ENCODE peak calls at places on chromosomes 5 and 9, in five cellular contexts. One of them, this sample, is unnamed.
A peak's percentile ranks its signal among the peaks of the same experiment; 100 is the strongest.

GRCh38 chr5:64384761-64385160 is 121.1 kb upstream of the RGS7BP start:
- DNase-seq in neuronal stem cell: no peak
- DNase-seq in GM23248: no peak
- DNase-seq in breast epithelium: no peak
- DNase-seq in aorta: no peak
- DNase-seq in this sample: no peak

GRCh38 chr9:72292184-72292787 is 72.7 kb downstream of the ZFAND5 start:
- DNase-seq in GM23248: peak; percentile 69
- DNase-seq in aorta: no peak
- DNase-seq in neuronal stem cell: no peak
- DNase-seq in breast epithelium: no peak
- DNase-seq in this sample: no peak

GRCh38 chr5:175778951-175779475 is 92.4 kb upstream of the CPLX2 start:
- DNase-seq in neuronal stem cell: no peak
- DNase-seq in breast epithelium: peak; percentile 70
- DNase-seq in GM23248: peak; percentile 13
- DNase-seq in aorta: no peak
- DNase-seq in this sample: no peak

GRCh38 chr5:178499352-178499751 is 90.8 kb downstream of the COL23A1 start:
- DNase-seq in aorta: no peak
- DNase-seq in GM23248: no peak
- DNase-seq in neuronal stem cell: no peak
- DNase-seq in breast epithelium: no peak
- DNase-seq in this sample: no peak

GRCh38 chr9:13915591-13916301 is 398.2 kb downstream of the NFIB start:
- DNase-seq in aorta: no peak
- DNase-seq in breast epithelium: no peak
- DNase-seq in GM23248: peak; percentile 42
- DNase-seq in neuronal stem cell: no peak
- DNase-seq in this sample: no peak

GRCh38 chr9:127500399-127500798 is 49.1 kb downstream of the LRSAM1 start:
- DNase-seq in aorta: no peak
- DNase-seq in breast epithelium: no peak
- DNase-seq in GM23248: no peak
- DNase-seq in neuronal stem cell: no peak
- DNase-seq in this sample: no peak

GRCh38 chr9:89433826-89434225 is 64.1 kb downstream of the SEMA4D start:
- DNase-seq in neuronal stem cell: no peak
- DNase-seq in aorta: peak; percentile 41
- DNase-seq in breast epithelium: no peak
- DNase-seq in GM23248: peak; percentile 85
- DNase-seq in this sample: no peak

GRCh38 chr9:135224921-135225541 is 137.6 kb downstream of the OLFM1 start:
- DNase-seq in neuronal stem cell: peak; percentile 30
- DNase-seq in breast epithelium: no peak
- DNase-seq in aorta: peak; percentile 33
- DNase-seq in GM23248: no peak
- DNase-seq in this sample: no peak

GRCh38 chr9:15240927-15241326 is 66.1 kb downstream of the TTC39B start:
- DNase-seq in aorta: no peak
- DNase-seq in breast epithelium: no peak
- DNase-seq in GM23248: no peak
- DNase-seq in neuronal stem cell: no peak
- DNase-seq in this sample: no peak

GRCh38 chr9:132401791-132402190 is 4.8 kb downstream of the TTF1 start:
- DNase-seq in neuronal stem cell: no peak
- DNase-seq in GM23248: no peak
- DNase-seq in breast epithelium: no peak
- DNase-seq in aorta: no peak
- DNase-seq in this sample: no peak
- H3K27ac ChIP-seq in neuronal stem cell: no peak overlapping the region
- H3K27ac ChIP-seq in GM23248: no peak overlapping the region
- H3K27ac ChIP-seq in breast epithelium: no peak overlapping the region
- H3K27ac ChIP-seq in aorta: no peak overlapping the region
- H3K27ac ChIP-seq in this sample: no peak overlapping the region

GRCh38 chr5:79754865-79755555 is 65.4 kb downstream of the CMYA5 start:
- DNase-seq in breast epithelium: no peak
- DNase-seq in aorta: no peak
- DNase-seq in GM23248: no peak
- DNase-seq in neuronal stem cell: no peak
- DNase-seq in this sample: no peak

GRCh38 chr5:79753863-79754645 is 64.4 kb downstream of the CMYA5 start:
- DNase-seq in GM23248: no peak
- DNase-seq in breast epithelium: no peak
- DNase-seq in aorta: no peak
- DNase-seq in neuronal stem cell: no peak
- DNase-seq in this sample: no peak

GRCh38 chr5:79753087-79753486 is 63.5 kb downstream of the CMYA5 start:
- DNase-seq in neuronal stem cell: no peak
- DNase-seq in aorta: no peak
- DNase-seq in breast epithelium: no peak
- DNase-seq in GM23248: no peak
- DNase-seq in this sample: no peak

GRCh38 chr5:79746645-79747044 is 57.0 kb downstream of the CMYA5 start:
- DNase-seq in neuronal stem cell: no peak
- DNase-seq in aorta: no peak
- DNase-seq in GM23248: no peak
- DNase-seq in breast epithelium: no peak
- DNase-seq in this sample: no peak

GRCh38 chr5:79750611-79751510 is 61.2 kb downstream of the CMYA5 start:
- DNase-seq in breast epithelium: no peak
- DNase-seq in neuronal stem cell: no peak
- DNase-seq in aorta: no peak
- DNase-seq in GM23248: no peak
- DNase-seq in this sample: no peak
- H3K4me1 ChIP-seq in breast epithelium: no peaks in the 10 kb centered on the region
- H3K4me1 ChIP-seq in neuronal stem cell: peaks cover 9% of the 10 kb centered on the region
- H3K4me1 ChIP-seq in aorta: no peaks in the 10 kb centered on the region
- H3K4me1 ChIP-seq in GM23248: no peaks in the 10 kb centered on the region
- H3K4me1 ChIP-seq in this sample: no peaks in the 10 kb centered on the region

GRCh38 chr5:98928802-98929122 is at the start of gene CHD1:
- DNase-seq in neuronal stem cell: peak; percentile 97
- DNase-seq in GM23248: peak; percentile 98
- DNase-seq in breast epithelium: peak; percentile 91
- DNase-seq in aorta: peak; percentile 97
- DNase-seq in this sample: peak; percentile 91

GRCh38 chr5:98933446-98934072 is 4.8 kb upstream of the CHD1 start:
- DNase-seq in breast epithelium: no peak
- DNase-seq in aorta: no peak
- DNase-seq in neuronal stem cell: no peak
- DNase-seq in GM23248: no peak
- DNase-seq in this sample: no peak

GRCh38 chr5:98929982-98930355 is 1.2 kb upstream of the CHD1 start:
- DNase-seq in GM23248: peak; percentile 28
- DNase-seq in aorta: no peak
- DNase-seq in neuronal stem cell: no peak
- DNase-seq in breast epithelium: no peak
- DNase-seq in this sample: no peak

GRCh38 chr5:98929123-98929981 is 545 bp upstream of the CHD1 start:
- DNase-seq in GM23248: peak; percentile 99
- DNase-seq in breast epithelium: peak; percentile 90
- DNase-seq in aorta: peak; percentile 96
- DNase-seq in neuronal stem cell: peak; percentile 86
- DNase-seq in this sample: peak; percentile 98

DNA sequence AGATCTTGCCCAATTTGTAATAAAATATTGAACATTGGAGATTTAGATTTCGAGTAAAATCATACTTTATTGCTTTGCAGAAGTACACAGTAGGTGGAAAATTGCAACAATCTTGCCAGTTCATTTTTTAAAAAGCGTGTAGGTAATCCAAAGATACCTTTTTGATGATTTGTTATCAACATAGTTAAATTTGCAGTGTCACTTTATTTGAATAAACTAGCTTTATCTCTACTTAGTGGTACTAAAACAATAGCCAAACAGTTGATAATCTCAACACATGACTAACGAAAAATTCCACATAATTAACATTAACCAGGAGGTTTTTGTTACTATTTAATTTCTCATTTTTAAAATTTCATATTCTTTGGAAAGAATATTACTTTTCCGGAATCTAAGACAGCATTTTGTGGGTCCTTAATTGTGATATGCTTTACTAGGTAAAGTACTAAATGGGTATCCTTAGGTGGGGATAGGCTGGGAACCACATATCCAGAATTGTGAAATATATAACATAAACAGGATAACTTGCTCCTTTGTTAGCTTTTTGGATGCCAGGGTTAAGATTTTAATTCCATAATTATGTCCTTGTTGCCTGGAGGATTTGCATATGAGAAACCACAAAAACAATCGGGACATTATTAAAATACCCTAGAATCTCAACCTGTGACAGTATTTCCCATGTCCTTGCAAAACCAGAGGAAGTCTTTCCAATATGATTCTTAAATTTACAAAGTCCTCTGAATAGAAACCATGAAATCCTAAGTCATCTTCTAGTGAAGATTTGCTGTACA is 2.4 kb upstream of the CHD1 start:
- DNase-seq in aorta: no peak
- DNase-seq in breast epithelium: no peak
- DNase-seq in neuronal stem cell: no peak
- DNase-seq in GM23248: no peak
- DNase-seq in this sample: no peak
- H3K27ac ChIP-seq in aorta: no peak overlapping the region
- H3K27ac ChIP-seq in breast epithelium: no peak overlapping the region
- H3K27ac ChIP-seq in neuronal stem cell: no peak overlapping the region
- H3K27ac ChIP-seq in GM23248: no peak overlapping the region
- H3K27ac ChIP-seq in this sample: peak overlapping the region; percentile 99

GRCh38 chr5:170630226-170630625 is 126.4 kb downstream of the KCNIP1 start:
- DNase-seq in aorta: no peak
- DNase-seq in breast epithelium: no peak
- DNase-seq in neuronal stem cell: no peak
- DNase-seq in GM23248: no peak
- DNase-seq in this sample: no peak

GRCh38 chr5:170632266-170632984 is 128.6 kb downstream of the KCNIP1 start:
- DNase-seq in breast epithelium: no peak
- DNase-seq in GM23248: peak; percentile 54
- DNase-seq in aorta: no peak
- DNase-seq in neuronal stem cell: no peak
- DNase-seq in this sample: no peak

GRCh38 chr5:170629566-170630175 is 125.9 kb downstream of the KCNIP1 start:
- DNase-seq in GM23248: no peak
- DNase-seq in aorta: no peak
- DNase-seq in breast epithelium: no peak
- DNase-seq in neuronal stem cell: no peak
- DNase-seq in this sample: no peak

GRCh38 chr5:170631471-170632195 is 127.8 kb downstream of the KCNIP1 start:
- DNase-seq in breast epithelium: no peak
- DNase-seq in aorta: peak; percentile 70
- DNase-seq in neuronal stem cell: no peak
- DNase-seq in GM23248: peak; percentile 67
- DNase-seq in this sample: no peak

DNA sequence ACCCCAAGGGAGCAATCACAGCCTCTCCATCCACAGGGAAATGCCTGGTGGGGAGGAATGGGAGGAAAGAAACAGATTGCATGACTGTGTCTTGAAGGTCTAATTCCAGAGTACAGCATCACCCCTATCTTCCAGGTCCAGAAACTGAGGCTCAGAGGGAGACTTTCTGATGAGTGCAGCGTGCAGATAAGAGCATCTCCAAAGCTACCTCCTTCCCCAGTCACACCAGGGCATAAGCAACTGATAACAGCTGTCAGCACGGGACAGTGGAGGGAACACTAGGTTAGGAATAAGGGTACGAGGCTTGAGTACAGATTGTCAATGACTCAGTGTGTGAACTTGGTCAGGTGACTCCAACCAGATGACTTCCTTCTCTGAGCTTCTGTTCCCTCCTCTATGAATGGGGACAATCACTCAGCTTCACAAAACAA is 126.9 kb downstream of the KCNIP1 start:
- DNase-seq in breast epithelium: no peak
- DNase-seq in neuronal stem cell: no peak
- DNase-seq in GM23248: peak; percentile 15
- DNase-seq in aorta: no peak
- DNase-seq in this sample: no peak
- H3K4me1 ChIP-seq in breast epithelium: no peaks in the 10 kb centered on the region
- H3K4me1 ChIP-seq in neuronal stem cell: peaks cover 5% of the 10 kb centered on the region
- H3K4me1 ChIP-seq in GM23248: peaks cover 13% of the 10 kb centered on the region
- H3K4me1 ChIP-seq in aorta: no peaks in the 10 kb centered on the region
- H3K4me1 ChIP-seq in this sample: peaks cover 8% of the 10 kb centered on the region

GRCh38 chr5:150503386-150503785 is 4.5 kb upstream of the NDST1 start:
- DNase-seq in breast epithelium: no peak
- DNase-seq in aorta: no peak
- DNase-seq in GM23248: no peak
- DNase-seq in neuronal stem cell: no peak
- DNase-seq in this sample: no peak
- H3K27ac ChIP-seq in breast epithelium: peak overlapping the region; percentile 99
- H3K27ac ChIP-seq in aorta: no peak overlapping the region
- H3K27ac ChIP-seq in GM23248: peak overlapping the region; percentile 48
- H3K27ac ChIP-seq in neuronal stem cell: no peak overlapping the region
- H3K27ac ChIP-seq in this sample: peak overlapping the region; percentile 90

DNA sequence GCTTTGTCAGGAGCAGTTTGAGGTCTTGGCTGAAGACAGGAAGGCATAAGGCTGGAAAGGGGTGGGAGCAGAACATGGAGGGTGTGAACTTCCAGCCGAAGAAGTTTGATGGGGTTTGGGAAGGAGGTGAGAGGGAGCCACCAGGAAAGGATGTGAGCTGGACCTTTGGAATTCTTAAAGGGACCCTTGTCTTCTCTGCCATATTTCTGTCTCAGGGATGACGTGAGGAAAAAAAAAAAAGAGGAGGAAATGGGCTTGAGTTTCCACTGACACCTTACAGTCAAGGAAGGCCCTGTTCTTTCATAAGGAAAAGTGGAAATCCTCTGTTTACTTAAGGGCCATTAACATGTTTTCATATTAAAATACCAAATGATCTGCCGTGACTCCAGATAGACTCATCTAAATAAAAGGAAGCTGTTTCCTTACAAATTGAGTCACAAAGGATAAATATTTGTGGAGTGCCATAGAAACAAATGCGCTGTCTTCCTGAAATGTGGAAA is 132.1 kb downstream of the PALM2AKAP2 start:
- DNase-seq in breast epithelium: no peak
- DNase-seq in neuronal stem cell: no peak
- DNase-seq in GM23248: peak; percentile 89
- DNase-seq in aorta: no peak
- DNase-seq in this sample: no peak
- H3K4me1 ChIP-seq in breast epithelium: no peaks in the 10 kb centered on the region
- H3K4me1 ChIP-seq in neuronal stem cell: peaks cover 3% of the 10 kb centered on the region
- H3K4me1 ChIP-seq in GM23248: peaks cover 48% of the 10 kb centered on the region
- H3K4me1 ChIP-seq in aorta: peaks cover 5% of the 10 kb centered on the region
- H3K4me1 ChIP-seq in this sample: peaks cover 51% of the 10 kb centered on the region